ENCODE peak calls at places on chromosomes 3 and 15, in ten cellular contexts. U is activated gamma-delta T cell treated with Interleukin-2 at 50 U/mL for 16 hours; F is iPS-NIHi11; C is amniotic stem cell; I is fibroblast of mammary gland; K is activated CD8-positive, alpha-beta memory T cell treated with anti-CD3 and anti-CD28 coated beads for 48 hours; Y is MM.1S; V is A549; B is T-helper 2 cell; N is neuronal stem cell. W is an unnamed sample.

GRCh38 chr3:189530822-189531221 is 100.4 kb upstream of the TP63 start:
- DNase-seq in U (no peak), F (no peak), C (no peak), I (peak; percentile 19), K (no peak), Y (no peak), V (no peak), B (no peak), N (no peak), W (no peak)

GRCh38 chr3:67011414-67012131 is 13.5 kb downstream of the KBTBD8 start:
- DNase-seq in U (no peak), F (no peak), C (no peak), I (no peak), K (no peak), Y (no peak), V (no peak), B (no peak), N (no peak), W (no peak)

GRCh38 chr15:80604583-80605506 is 90.3 kb upstream of the ABHD17C start:
- DNase-seq in U (no peak), F (no peak), C (no peak), I (no peak), K (no peak), Y (no peak), V (no peak), B (no peak), N (no peak), W (no peak)

GRCh38 chr15:40234783-40235182 is 4.1 kb upstream of the PAK6 start:
- DNase-seq in U (no peak), F (no peak), C (no peak), I (no peak), K (no peak), Y (no peak), V (no peak), B (no peak), N (no peak), W (no peak)

GRCh38 chr15:68687136-68687735 is 108.4 kb downstream of the CORO2B start:
- DNase-seq in U (no peak), F (no peak), C (no peak), I (no peak), K (no peak), Y (no peak), V (no peak), B (no peak), N (no peak), W (no peak)

GRCh38 chr3:72095521-72095920 is 310.6 kb upstream of the PROK2 start:
- DNase-seq in U (no peak), F (no peak), C (no peak), I (peak; percentile 58), K (no peak), Y (no peak), V (no peak), B (no peak), N (no peak), W (no peak)

GRCh38 chr3:102378216-102378615 is 56.6 kb upstream of the ZPLD1 start:
- DNase-seq in U (no peak), F (no peak), C (no peak), I (no peak), K (no peak), Y (no peak), V (no peak), B (no peak), N (no peak), W (no peak)

GRCh38 chr3:136938334-136938733 is 19.4 kb upstream of the IL20RB start:
- DNase-seq in U (no peak), F (no peak), C (no peak), I (peak; percentile 70), K (no peak), Y (no peak), V (no peak), B (no peak), N (no peak), W (no peak)

GRCh38 chr3:190432216-190432615 is 17.5 kb downstream of the TMEM207 start:
- DNase-seq in U (no peak), F (no peak), C (no peak), I (peak; percentile 9), K (no peak), Y (no peak), V (no peak), B (no peak), N (no peak), W (no peak)

GRCh38 chr3:178200316-178200715 is 335.9 kb upstream of the KCNMB2 start:
- DNase-seq in U (no peak), F (no peak), C (no peak), I (no peak), K (no peak), Y (no peak), V (no peak), B (no peak), N (no peak), W (no peak)

GRCh38 chr3:126487151-126487771 is 11.6 kb upstream of the ZXDC start:
- DNase-seq in U (no peak), F (peak; percentile 66), C (peak; percentile 18), I (no peak), K (no peak), Y (peak; percentile 42), V (no peak), B (no peak), N (no peak), W (peak; percentile 36)